ENCODE peak calls at places on chromosome 4, in four cellular contexts. P is gastrocnemius medialis, O is upper lobe of right lung, T is GM23248. K is an unnamed sample.

GRCh38 chr4:184288451-184289178 is 70.9 kb upstream of the ENPP6 start:
- DNase-seq in T (no peak), O (no peak), P (no peak), K (no peak)

GRCh38 chr4:154368060-154368459 is 123.5 kb downstream of the DCHS2 start:
- DNase-seq in P (no peak), O (no peak), T (no peak), K (no peak)

GRCh38 chr4:2049381-2049780 is 9.7 kb upstream of the NAT8L start:
- DNase-seq in P (no peak), T (no peak), O (peak; percentile 36), K (no peak)

GRCh38 chr4:89897867-89898266 is 3.2 kb downstream of the MMRN1 start:
- DNase-seq in O (no peak), T (no peak), P (no peak), K (no peak)

GRCh38 chr4:174222266-174222872 is 61.1 kb downstream of the FBXO8 start:
- DNase-seq in O (no peak), T (peak; percentile 51), P (no peak), K (peak; percentile 53)

GRCh38 chr4:127249066-127249766 is 383.5 kb upstream of the INTU start:
- DNase-seq in T (peak; percentile 65), P (no peak), O (no peak), K (peak; percentile 22)

GRCh38 chr4:73528171-73528570 is 46.6 kb downstream of the AFM start:
- DNase-seq in P (no peak), T (no peak), O (no peak), K (no peak)

GRCh38 chr4:103171006-103171405 is 27.1 kb downstream of the CENPE start:
- DNase-seq in P (no peak), T (no peak), O (no peak), K (no peak)

GRCh38 chr4:183969596-183969995 is 64.5 kb downstream of the STOX2 start:
- DNase-seq in O (no peak), T (no peak), P (no peak), K (no peak)

GRCh38 chr4:119026662-119027444 is 108.8 kb upstream of the MYOZ2 start:
- DNase-seq in T (peak; percentile 12), P (peak; percentile 82), O (no peak), K (no peak)

GRCh38 chr4:44760142-44760898 is 34.0 kb upstream of the GNPDA2 start:
- DNase-seq in P (no peak), T (peak; percentile 62), O (no peak), K (peak; percentile 70)

GRCh38 chr4:81257841-81258240 is 42.8 kb upstream of the PRKG2 start:
- DNase-seq in P (no peak), O (no peak), T (no peak), K (no peak)

GRCh38 chr4:161359491-161359890 is 804.3 kb downstream of the FSTL5 start:
- DNase-seq in P (no peak), T (no peak), O (no peak), K (no peak)

GRCh38 chr4:145883173-145883572 is 55.5 kb downstream of the ZNF827 start:
- DNase-seq in P (no peak), O (no peak), T (no peak), K (no peak)
- H3K4me1 ChIP-seq in P (peaks cover 62% of the 10 kb centered on the region), O (peaks cover 28% of the 10 kb centered on the region), T (peaks cover 25% of the 10 kb centered on the region), K (peaks cover 15% of the 10 kb centered on the region)

GRCh38 chr4:53702334-53703266 is 111.3 kb upstream of the LNX1 start:
- DNase-seq in O (peak; percentile 78), P (peak; percentile 62), T (peak; percentile 86), K (peak; percentile 15)
- H3K4me1 ChIP-seq in O (peaks cover 19% of the 10 kb centered on the region), P (peaks cover 21% of the 10 kb centered on the region), T (peaks cover 24% of the 10 kb centered on the region), K (no peaks in the 10 kb centered on the region)

DNA sequence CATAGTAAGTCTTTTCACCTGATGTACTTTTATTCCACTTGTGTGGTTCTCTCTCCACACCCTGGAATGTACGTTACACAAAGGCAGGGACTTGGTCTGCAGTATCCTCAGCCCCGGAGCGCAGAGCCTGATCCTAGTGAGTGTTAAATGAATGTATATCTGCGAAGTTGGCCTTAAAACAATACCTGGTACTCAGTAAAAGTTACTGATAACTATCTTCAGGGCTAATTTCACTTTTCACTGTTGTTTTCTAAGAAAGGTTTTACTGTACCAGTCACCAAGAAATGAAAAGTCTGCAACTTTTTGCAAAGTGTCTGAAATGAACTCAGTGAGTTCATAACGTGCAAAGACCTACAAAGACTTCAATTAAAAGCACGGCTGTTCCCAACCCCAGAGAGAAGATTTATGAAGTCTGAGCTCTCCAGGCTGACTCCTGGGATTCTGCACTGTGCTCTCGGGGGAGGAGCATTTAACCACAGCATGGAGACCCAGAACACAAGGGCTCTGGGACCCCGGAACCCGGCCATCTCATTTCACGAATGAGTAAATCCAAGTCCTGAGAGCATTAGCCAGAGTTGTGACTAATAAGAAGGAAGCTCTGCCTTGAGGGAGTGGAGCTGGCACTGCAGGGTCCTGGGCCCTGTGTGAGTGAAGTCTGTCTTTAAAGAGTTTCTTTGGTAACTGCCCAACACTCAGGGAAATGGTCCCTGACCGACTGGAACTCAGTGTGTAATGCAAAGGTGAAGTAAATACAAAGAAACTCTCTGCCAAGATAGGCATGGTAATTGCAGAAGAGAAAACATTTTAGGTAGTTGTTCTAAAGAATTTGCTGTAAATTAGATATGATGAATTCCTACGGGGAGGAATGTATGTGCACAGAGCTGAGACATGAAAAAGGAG is 165.8 kb downstream of the NSUN7 start:
- DNase-seq in P (no peak), O (no peak), T (peak; percentile 83), K (peak; percentile 50)
- H3K4me1 ChIP-seq in P (peaks cover 37% of the 10 kb centered on the region), O (peaks cover 27% of the 10 kb centered on the region), T (peaks cover 44% of the 10 kb centered on the region), K (peaks cover 31% of the 10 kb centered on the region)

GRCh38 chr4:94491322-94491721 is 39.6 kb downstream of the PDLIM5 start:
- DNase-seq in T (peak; percentile 59), P (no peak), O (no peak), K (no peak)
- H3K4me1 ChIP-seq in T (peaks cover 40% of the 10 kb centered on the region), P (peaks cover 75% of the 10 kb centered on the region), O (peaks cover 3% of the 10 kb centered on the region), K (peaks cover 32% of the 10 kb centered on the region)